ENCODE peak calls at places on chromosome 6, in six cellular contexts. D is transverse colon, K is tibial nerve, G is A549, B is suprapubic skin, Y is sigmoid colon. U is an unnamed sample.

GRCh38 chr6:169811072-169811471 is 59.6 kb downstream of the ERMARD start:
- DNase-seq in Y (no peak), K (no peak), D (no peak), G (no peak), B (no peak), U (no peak)

GRCh38 chr6:165889636-165890403 is 226.8 kb upstream of the PDE10A start:
- DNase-seq in Y (no peak), K (no peak), D (peak), B (no peak), G (no peak), U (no peak)

GRCh38 chr6:161598896-161599295 is 325.0 kb upstream of the AGPAT4 start:
- DNase-seq in B (no peak), G (no peak), K (no peak), Y (no peak), D (no peak), U (no peak)

GRCh38 chr6:161228096-161228495 is 45.8 kb downstream of the AGPAT4 start:
- DNase-seq in B (no peak), K (no peak), G (no peak), D (no peak), Y (no peak), U (no peak)

GRCh38 chr6:68990313-68990712 is 355.2 kb downstream of the ADGRB3 start:
- DNase-seq in K (no peak), G (no peak), B (no peak), Y (no peak), D (no peak), U (no peak)

GRCh38 chr6:54107470-54107869 is 3.8 kb upstream of the MLIP start:
- DNase-seq in Y (no peak), D (no peak), G (no peak), B (no peak), K (no peak), U (no peak)

GRCh38 chr6:30135147-30135546 is 793 bp upstream of the TRIM40 start:
- DNase-seq in D (no peak), K (no peak), B (no peak), Y (no peak), G (no peak), U (no peak)

GRCh38 chr6:100457251-100457990 is 7.3 kb downstream of the SIM1 start:
- DNase-seq in G (no peak), D (no peak), K (no peak), B (no peak), Y (no peak), U (no peak)

GRCh38 chr6:52152692-52153091 is 33.5 kb upstream of the IL17A start:
- DNase-seq in B (no peak), G (no peak), K (no peak), D (no peak), Y (no peak), U (no peak)

GRCh38 chr6:100230115-100230975 is 234.4 kb downstream of the SIM1 start:
- DNase-seq in G (no peak), K (no peak), Y (no peak), B (no peak), D (no peak), U (no peak)

GRCh38 chr6:18997375-18997826 is 610.3 kb downstream of the RNF144B start:
- DNase-seq in D (no peak), B (no peak), G (peak), Y (no peak), K (no peak), U (no peak)

GRCh38 chr6:126118058-126118759 is 131.9 kb downstream of the TRMT11 start:
- DNase-seq in Y (no peak), K (no peak), B (no peak), D (no peak), G (no peak), U (no peak)

GRCh38 chr6:42090819-42091717 is 40.7 kb downstream of the TAF8 start:
- DNase-seq in G (no peak), Y (no peak), B (no peak), D (no peak), K (no peak), U (no peak)

GRCh38 chr6:39263299-39264037 is 34.2 kb upstream of the KCNK5 start:
- DNase-seq in D (no peak), G (no peak), Y (no peak), K (no peak), B (no peak), U (no peak)

GRCh38 chr6:9140861-9141534 is 705.7 kb upstream of the SLC35B3 start:
- DNase-seq in Y (no peak), B (no peak), K (no peak), G (no peak), D (no peak), U (no peak)

GRCh38 chr6:97850458-97851218 is 567.6 kb upstream of the MMS22L start:
- DNase-seq in D (no peak), B (no peak), G (no peak), Y (no peak), K (no peak), U (no peak)

GRCh38 chr6:86934365-86934764 is 3.0 kb upstream of the HTR1E start:
- DNase-seq in B (no peak), G (no peak), D (no peak), K (no peak), Y (no peak), U (no peak)

GRCh38 chr6:24858154-24858801 is 59.6 kb upstream of the ARMH2 start:
- DNase-seq in G (no peak), B (no peak), D (peak), K (no peak), Y (no peak), U (no peak)

GRCh38 chr6:170093276-170093657 is 197.6 kb downstream of the DLL1 start:
- DNase-seq in K (no peak), D (no peak), G (no peak), B (peak), Y (no peak), U (peak)

GRCh38 chr6:121686611-121687023 is 251.2 kb downstream of the GJA1 start:
- DNase-seq in D (no peak), G (no peak), Y (no peak), K (no peak), B (no peak), U (no peak)

DNA sequence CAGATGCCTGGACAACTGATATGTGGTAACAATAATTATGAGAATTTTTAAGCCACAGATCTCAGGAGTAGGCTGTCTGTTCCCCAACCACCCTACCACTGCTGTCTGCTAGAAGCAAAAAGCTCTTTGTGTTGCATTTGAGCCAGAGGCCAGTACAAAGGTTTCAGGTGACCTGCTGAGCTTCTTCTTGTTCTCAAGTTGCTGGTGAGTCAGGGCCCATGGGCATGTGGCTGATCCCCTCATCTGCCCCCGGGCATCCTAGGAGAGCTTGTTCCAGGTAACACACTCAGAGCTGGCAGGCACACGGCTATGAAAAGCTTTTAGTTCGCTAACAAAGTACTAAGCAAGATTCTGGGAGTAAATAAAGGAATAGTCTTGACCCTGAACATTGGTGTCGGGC is 285.3 kb downstream of the CDC5L start:
- DNase-seq in K (no peak), D (no peak), Y (no peak), B (no peak), G (no peak), U (no peak)
- H3K27ac ChIP-seq in K (no peak), D (no peak), Y (no peak), B (no peak), G (no peak), U (no peak)

GRCh38 chr6:22448311-22448711 is 121.1 kb upstream of the HDGFL1 start:
- DNase-seq in B (no peak), G (peak), Y (no peak), K (no peak), D (no peak), U (no peak)

GRCh38 chr6:22445946-22446345 is 123.4 kb upstream of the HDGFL1 start:
- DNase-seq in G (no peak), B (no peak), D (no peak), K (no peak), Y (no peak), U (no peak)

GRCh38 chr6:22447191-22447590 is 122.2 kb upstream of the HDGFL1 start:
- DNase-seq in Y (no peak), K (no peak), G (no peak), B (no peak), D (no peak), U (no peak)

GRCh38 chr6:22444335-22444734 is 125.0 kb upstream of the HDGFL1 start:
- DNase-seq in K (no peak), B (no peak), G (no peak), D (no peak), Y (no peak), U (no peak)

GRCh38 chr6:22447862-22448261 is 121.5 kb upstream of the HDGFL1 start:
- DNase-seq in B (no peak), D (no peak), G (no peak), Y (no peak), K (no peak), U (no peak)
- TF ChIP-seq EP300 in B (no peak), D (no peak), G (no peak), Y (no peak), K (no peak), U (no peak)

GRCh38 chr6:109008951-109009760 is 85.5 kb downstream of the SESN1 start:
- DNase-seq in G (peak), Y (peak), D (peak), K (peak), B (peak), U (peak)
- TF ChIP-seq POLR2A in G (peak), Y (no peak), D (no peak), K (peak), B (no peak), U (no peak)

GRCh38 chr6:4403023-4403752 is 267.8 kb upstream of the ECI2 start:
- DNase-seq in G (no peak), D (no peak), Y (no peak), K (no peak), B (no peak), U (no peak)

GRCh38 chr6:4402477-4402976 is 267.2 kb upstream of the ECI2 start:
- DNase-seq in K (no peak), B (no peak), G (peak), Y (no peak), D (no peak), U (no peak)

GRCh38 chr6:4403828-4404227 is 268.5 kb upstream of the ECI2 start:
- DNase-seq in Y (no peak), D (no peak), K (peak), B (no peak), G (no peak), U (no peak)

GRCh38 chr6:4405609-4406212 is 270.3 kb upstream of the ECI2 start:
- DNase-seq in Y (no peak), G (no peak), D (no peak), K (no peak), B (no peak), U (no peak)

GRCh38 chr6:4404410-4404809 is 269.0 kb upstream of the ECI2 start:
- DNase-seq in D (no peak), G (no peak), K (no peak), Y (no peak), B (no peak), U (no peak)
- H3K27ac ChIP-seq in D (no peak), G (no peak), K (peak), Y (no peak), B (no peak), U (no peak)

GRCh38 chr6:11432091-11432490 is 105.5 kb upstream of the TMEM170B start:
- DNase-seq in Y (no peak), D (no peak), B (no peak), K (no peak), G (no peak), U (no peak)

GRCh38 chr6:11433860-11434259 is 103.7 kb upstream of the TMEM170B start:
- DNase-seq in B (no peak), G (no peak), D (no peak), K (no peak), Y (no peak), U (no peak)

GRCh38 chr6:11431455-11431937 is 106.1 kb upstream of the TMEM170B start:
- DNase-seq in K (peak), B (no peak), G (no peak), Y (no peak), D (no peak), U (no peak)

GRCh38 chr6:11434565-11435326 is 102.8 kb upstream of the TMEM170B start:
- DNase-seq in Y (no peak), B (no peak), G (peak), K (peak), D (peak), U (peak)

DNA sequence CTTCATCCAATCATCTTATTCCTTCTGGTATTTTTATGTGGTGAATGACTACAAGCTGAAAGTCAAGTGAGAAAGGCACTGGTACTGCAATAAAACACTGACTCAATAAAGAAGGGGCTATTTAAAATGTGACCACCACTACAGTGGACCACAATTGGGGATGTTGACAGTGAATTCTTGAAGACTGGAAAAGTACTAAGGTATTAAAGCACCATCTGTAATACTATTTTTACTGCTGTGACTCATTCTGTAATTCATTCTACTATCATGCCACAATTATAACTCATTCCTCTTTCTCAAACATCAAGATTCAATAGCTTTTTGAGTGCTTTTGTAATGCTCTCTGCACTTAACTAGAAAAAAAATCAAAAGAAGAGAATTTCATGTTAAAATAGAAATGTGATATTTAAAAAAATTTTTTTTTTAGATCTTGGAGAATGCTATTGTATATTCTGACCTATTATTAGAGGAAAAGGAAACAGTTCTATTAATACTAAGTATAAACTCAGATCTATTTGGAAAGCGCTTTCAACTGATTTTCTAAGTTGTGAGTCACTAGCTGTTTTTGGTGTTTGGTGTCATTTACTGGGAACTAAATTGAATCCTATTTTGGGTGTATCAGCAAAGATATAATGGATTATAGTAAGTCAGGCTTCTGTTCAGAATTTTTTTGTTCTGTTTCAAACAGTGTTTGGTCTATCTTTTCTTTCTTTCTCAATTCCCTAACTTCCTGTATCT is 104.7 kb upstream of the TMEM170B start:
- DNase-seq in Y (no peak), D (no peak), B (no peak), K (no peak), G (peak), U (no peak)
- TF ChIP-seq EP300 in Y (no peak), D (no peak), B (no peak), K (no peak), G (peak), U (no peak)